ENCODE peak calls at places on chromosomes 5 and 9, in four cellular contexts. P is A549, A is BE2C, Y is GM20000. J is an unnamed sample.

GRCh38 chr5:1636981-1637638 is 113.3 kb upstream of the LPCAT1 start:
- DNase-seq in Y (no peak), P (no peak), A (no peak), J (no peak)

GRCh38 chr5:50711280-50711679 is 44.8 kb downstream of the PARP8 start:
- DNase-seq in A (no peak), P (no peak), Y (peak; percentile 56), J (peak; percentile 10)

GRCh38 chr9:100601216-100601615 is 23.3 kb downstream of the CAVIN4 start:
- DNase-seq in P (peak; percentile 54), Y (peak; percentile 66), A (peak; percentile 74), J (peak; percentile 63)

GRCh38 chr9:113397077-113397696 is 3.9 kb downstream of the ALAD start:
- DNase-seq in A (no peak), Y (no peak), P (no peak), J (no peak)

GRCh38 chr9:86842573-86842972 is 104.7 kb downstream of the GAS1 start:
- DNase-seq in Y (no peak), A (no peak), P (no peak), J (no peak)

GRCh38 chr9:6677803-6678202 is 32.3 kb upstream of the GLDC start:
- DNase-seq in P (no peak), Y (no peak), A (no peak), J (no peak)

GRCh38 chr5:43078956-43079355 is 38.8 kb upstream of the ANXA2R start:
- DNase-seq in A (no peak), Y (no peak), P (peak; percentile 39), J (peak; percentile 88)

GRCh38 chr5:8247485-8247884 is 378.5 kb downstream of the MTRR start:
- DNase-seq in Y (no peak), A (no peak), P (no peak), J (no peak)

GRCh38 chr5:28164568-28164967 is 1126.2 kb upstream of the CDH9 start:
- DNase-seq in P (no peak), Y (no peak), A (no peak), J (no peak)

GRCh38 chr5:50352390-50352789 is 88.7 kb downstream of the EMB start:
- DNase-seq in Y (no peak), P (no peak), A (no peak), J (no peak)

GRCh38 chr9:129509508-129509907 is 111.4 kb downstream of the C9orf50 start:
- DNase-seq in A (no peak), P (peak; percentile 60), Y (no peak), J (peak; percentile 89)

GRCh38 chr9:134566936-134567335 is 74.7 kb upstream of the COL5A1 start:
- DNase-seq in P (no peak), Y (no peak), A (no peak), J (no peak)

GRCh38 chr9:90393355-90394152 is 249.1 kb downstream of the DIRAS2 start:
- DNase-seq in P (peak; percentile 27), A (no peak), Y (no peak), J (no peak)

GRCh38 chr9:75814667-75815066 is 75.8 kb upstream of the PCSK5 start:
- DNase-seq in A (no peak), Y (no peak), P (no peak), J (no peak)

GRCh38 chr5:147956064-147956841 is 49.9 kb upstream of the C5orf46 start:
- DNase-seq in P (no peak), Y (no peak), A (no peak), J (no peak)

GRCh38 chr9:82216435-82216834 is 227.9 kb downstream of the SPATA31D1 start:
- DNase-seq in P (no peak), Y (no peak), A (no peak), J (no peak)

GRCh38 chr5:169742773-169743296 is 105.8 kb downstream of the DOCK2 start:
- DNase-seq in Y (no peak), P (no peak), A (no peak), J (peak; percentile 82)

GRCh38 chr5:74631088-74631960 is 9.2 kb downstream of the ENC1 start:
- DNase-seq in A (no peak), P (peak; percentile 78), Y (peak; percentile 53), J (peak; percentile 88)

GRCh38 chr5:138488481-138488945 is 23.2 kb downstream of the EGR1 start:
- DNase-seq in Y (no peak), A (no peak), P (no peak), J (peak; percentile 43)

GRCh38 chr5:130964238-130965192 is 200.5 kb downstream of the HINT1 start:
- DNase-seq in Y (no peak), P (no peak), A (no peak), J (no peak)

GRCh38 chr5:125012727-125013451 is 266.4 kb upstream of the ZNF608 start:
- DNase-seq in Y (no peak), P (no peak), A (no peak), J (no peak)

GRCh38 chr5:153552886-153553285 is 62.4 kb downstream of the GRIA1 start:
- DNase-seq in A (no peak), Y (no peak), P (no peak), J (peak; percentile 64)

GRCh38 chr5:3709724-3710348 is 114.2 kb downstream of the IRX1 start:
- DNase-seq in Y (no peak), P (no peak), A (no peak), J (no peak)

GRCh38 chr9:32004431-32005076 is 379.9 kb upstream of the ACO1 start:
- DNase-seq in Y (no peak), A (no peak), P (no peak), J (no peak)

GRCh38 chr5:36606437-36607113 is at the start of gene SLC1A3:
- DNase-seq in A (no peak), Y (peak; percentile 39), P (peak; percentile 24), J (peak; percentile 58)

GRCh38 chr5:158471179-158471924 is 612.4 kb upstream of the CLINT1 start:
- DNase-seq in Y (no peak), A (no peak), P (no peak), J (no peak)

GRCh38 chr5:19334278-19334677 is 653.7 kb downstream of the CDH18 start:
- DNase-seq in P (no peak), A (no peak), Y (no peak), J (no peak)

GRCh38 chr5:149134778-149135169 is 6.5 kb upstream of the ABLIM3 start:
- DNase-seq in Y (no peak), P (no peak), A (no peak), J (no peak)

GRCh38 chr9:135582966-135583685 is 21.6 kb downstream of the PAEP start:
- DNase-seq in A (peak; percentile 82), P (no peak), Y (no peak), J (no peak)

GRCh38 chr5:122101636-122102285 is 23.7 kb upstream of the LOX start:
- DNase-seq in P (peak; percentile 44), A (peak; percentile 15), Y (no peak), J (peak; percentile 86)

GRCh38 chr5:57175586-57175985 is 1.7 kb downstream of the GPBP1 start:
- DNase-seq in P (no peak), A (no peak), Y (peak; percentile 45), J (peak; percentile 9)

GRCh38 chr9:98958271-98958989 is 14.7 kb downstream of the COL15A1 start:
- DNase-seq in A (no peak), Y (no peak), P (no peak), J (peak; percentile 87)

GRCh38 chr5:6115866-6116265 is 262.5 kb downstream of the MED10 start:
- DNase-seq in P (no peak), A (no peak), Y (no peak), J (no peak)

GRCh38 chr9:115494958-115495690 is 377.2 kb upstream of the TNC start:
- DNase-seq in P (peak; percentile 66), A (no peak), Y (no peak), J (peak; percentile 12)

GRCh38 chr9:128972956-128973355 is 25.5 kb downstream of the NUP188 start:
- DNase-seq in P (peak; percentile 23), Y (no peak), A (no peak), J (peak; percentile 53)

GRCh38 chr5:138489705-138490104 is 24.4 kb downstream of the EGR1 start:
- DNase-seq in A (peak; percentile 20), P (no peak), Y (no peak), J (no peak)

GRCh38 chr5:110019780-110020179 is 330.1 kb downstream of the MAN2A1 start:
- DNase-seq in A (no peak), Y (no peak), P (no peak), J (no peak)

GRCh38 chr5:123802298-123802951 is 290.4 kb downstream of the CSNK1G3 start:
- DNase-seq in P (no peak), Y (no peak), A (no peak), J (no peak)

GRCh38 chr5:2603176-2603575 is 148.3 kb downstream of the IRX2 start:
- DNase-seq in Y (no peak), P (no peak), A (no peak), J (no peak)

GRCh38 chr5:172661536-172661935 is 20.5 kb downstream of the NEURL1B start:
- DNase-seq in A (no peak), Y (no peak), P (no peak), J (no peak)

GRCh38 chr5:172665049-172665541 is 24.0 kb downstream of the NEURL1B start:
- DNase-seq in P (no peak), Y (no peak), A (peak; percentile 62), J (no peak)

GRCh38 chr5:172666251-172666650 is 25.2 kb downstream of the NEURL1B start:
- DNase-seq in A (no peak), P (peak; percentile 36), Y (no peak), J (peak; percentile 71)

GRCh38 chr5:172662596-172662995 is 21.5 kb downstream of the NEURL1B start:
- DNase-seq in A (no peak), Y (no peak), P (no peak), J (no peak)

GRCh38 chr5:172664018-172664417 is 23.0 kb downstream of the NEURL1B start:
- DNase-seq in P (no peak), A (no peak), Y (no peak), J (no peak)
- TF ChIP-seq CTCF in P (no peak), A (peak; percentile 38), Y (no peak), J (no peak)

GRCh38 chr9:74431467-74431866 is 65.7 kb upstream of the RORB start:
- DNase-seq in Y (no peak), A (no peak), P (no peak), J (no peak)
- TF ChIP-seq CTCF in Y (no peak), A (no peak), P (no peak), J (no peak)

GRCh38 chr5:571791-572190 is 40.3 kb upstream of the CEP72 start:
- DNase-seq in A (no peak), P (no peak), Y (no peak), J (no peak)
- TF ChIP-seq CTCF in A (no peak), P (no peak), Y (no peak), J (no peak)

DNA sequence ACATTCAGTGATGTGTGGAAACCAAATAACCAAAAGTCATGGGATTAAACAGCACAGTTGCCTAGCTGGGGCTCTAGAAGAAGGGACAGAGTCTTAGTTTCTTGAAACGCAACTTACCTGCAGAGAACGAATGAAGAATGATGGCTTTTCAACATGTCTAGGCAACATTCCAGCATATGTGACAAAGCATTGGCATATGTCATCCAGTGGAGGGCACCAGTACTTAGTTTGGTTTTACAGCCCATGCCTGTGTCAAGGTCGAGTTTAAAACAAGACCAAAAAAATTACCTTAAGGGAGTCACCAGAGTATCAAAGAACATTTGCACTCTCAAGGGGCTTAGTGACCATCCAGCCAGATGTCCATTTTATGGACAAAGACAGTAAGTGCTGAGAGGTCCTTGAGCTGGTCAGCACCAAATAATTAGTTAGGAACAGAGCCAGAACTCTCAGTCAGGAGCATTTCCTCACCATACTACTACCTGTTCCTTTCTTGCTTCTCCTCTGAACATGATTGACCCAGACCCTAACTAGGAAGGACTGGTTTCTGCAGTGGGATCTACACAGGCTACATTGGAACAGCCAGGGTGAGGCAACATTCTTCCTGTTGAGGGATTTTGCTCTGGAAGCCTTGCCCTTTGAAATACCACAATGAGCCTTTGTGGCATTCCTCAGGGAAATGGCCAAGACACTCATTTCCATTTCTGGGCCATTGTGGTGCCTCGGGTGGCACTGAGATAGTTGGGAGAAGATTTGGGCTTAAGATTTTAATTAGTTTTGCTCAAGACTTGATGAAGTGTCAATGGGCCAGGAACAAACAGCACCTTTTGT is 75.4 kb upstream of the ANKH start:
- DNase-seq in A (peak; percentile 42), Y (peak; percentile 37), P (peak; percentile 55), J (no peak)
- TF ChIP-seq CTCF in A (peak; percentile 83), Y (peak; percentile 6), P (peak; percentile 33), J (no peak)